ENCODE peak calls at places on chromosomes 16 and 17, in nine cellular contexts. Z is HepG2, X is ovary, R is transverse colon, F is adrenal gland, C is esophagus squamous epithelium, L is K562, N is A549, M is Peyer's patch. U is an unnamed sample. For H3K4me1, the result is how much of the 10 kb centered on the place peaks cover.

GRCh38 chr17:48799069-48799710 is 17.8 kb downstream of the TTLL6 start:
- DNase-seq in X (no peak), R (no peak), F (no peak), N (no peak), Z (peak), L (no peak), M (peak), C (no peak), U (no peak)

GRCh38 chr17:4357030-4357635 is 9.3 kb downstream of the UBE2G1 start:
- DNase-seq in R (no peak), X (no peak), F (no peak), N (no peak), L (no peak), M (no peak), C (no peak), Z (no peak), U (no peak)

GRCh38 chr16:76277099-76278030 is at the start of gene CNTNAP4:
- DNase-seq in R (no peak), L (no peak), C (no peak), M (no peak), Z (no peak), N (no peak), F (no peak), X (no peak), U (no peak)

GRCh38 chr17:1312261-1312870 is 32.9 kb downstream of the TRARG1 start:
- DNase-seq in M (no peak), Z (peak), R (no peak), N (no peak), F (no peak), C (no peak), X (no peak), L (peak), U (no peak)

GRCh38 chr16:86217001-86217890 is 293.1 kb upstream of the FOXF1 start:
- DNase-seq in L (no peak), C (no peak), X (no peak), R (no peak), Z (no peak), N (no peak), M (peak), F (no peak), U (no peak)

GRCh38 chr16:47958726-47959125 is 197.1 kb downstream of the ABCC12 start:
- DNase-seq in X (no peak), N (no peak), Z (no peak), R (no peak), L (no peak), F (no peak), C (no peak), M (no peak), U (no peak)

GRCh38 chr17:70503449-70503848 is 334.1 kb downstream of the KCNJ2 start:
- DNase-seq in X (no peak), Z (no peak), L (no peak), N (no peak), C (no peak), R (no peak), F (no peak), M (no peak), U (no peak)

GRCh38 chr17:78532311-78532710 is 44.9 kb downstream of the DNAH17 start:
- DNase-seq in F (peak), C (no peak), L (no peak), X (no peak), R (no peak), N (no peak), Z (no peak), M (no peak), U (no peak)

GRCh38 chr16:76265434-76266045 is 11.7 kb upstream of the CNTNAP4 start:
- DNase-seq in M (peak), F (no peak), X (no peak), R (peak), L (peak), Z (peak), C (no peak), N (peak), U (no peak)

GRCh38 chr17:34613064-34614019 is 34.0 kb downstream of the TMEM132E start:
- DNase-seq in N (no peak), F (no peak), L (peak), Z (no peak), M (no peak), C (no peak), R (no peak), X (peak), U (no peak)

GRCh38 chr16:8380311-8380710 is 210.0 kb downstream of the TMEM114 start:
- DNase-seq in R (no peak), X (no peak), N (no peak), F (no peak), Z (no peak), L (no peak), M (no peak), C (no peak), U (no peak)

GRCh38 chr16:30353438-30354129 is 1.5 kb downstream of the CD2BP2 start:
- DNase-seq in N (no peak), M (peak), X (peak), R (peak), L (no peak), C (no peak), F (no peak), Z (no peak), U (no peak)

GRCh38 chr16:22719945-22720344 is 94.0 kb upstream of the HS3ST2 start:
- DNase-seq in F (no peak), X (no peak), R (no peak), C (no peak), L (no peak), Z (no peak), M (no peak), N (no peak), U (no peak)

GRCh38 chr17:43782903-43783462 is 2.7 kb downstream of the CFAP97D1 start:
- DNase-seq in R (no peak), F (no peak), M (no peak), Z (no peak), X (no peak), C (no peak), N (no peak), L (no peak), U (no peak)

GRCh38 chr17:14396542-14396941 is 95.7 kb downstream of the HS3ST3B1 start:
- DNase-seq in M (no peak), L (no peak), X (no peak), F (no peak), N (no peak), R (no peak), Z (no peak), C (no peak), U (no peak)

GRCh38 chr16:69040144-69040909 is 65.1 kb upstream of the HAS3 start:
- DNase-seq in R (no peak), X (no peak), C (no peak), M (no peak), N (no peak), F (no peak), L (no peak), Z (peak), U (no peak)

DNA sequence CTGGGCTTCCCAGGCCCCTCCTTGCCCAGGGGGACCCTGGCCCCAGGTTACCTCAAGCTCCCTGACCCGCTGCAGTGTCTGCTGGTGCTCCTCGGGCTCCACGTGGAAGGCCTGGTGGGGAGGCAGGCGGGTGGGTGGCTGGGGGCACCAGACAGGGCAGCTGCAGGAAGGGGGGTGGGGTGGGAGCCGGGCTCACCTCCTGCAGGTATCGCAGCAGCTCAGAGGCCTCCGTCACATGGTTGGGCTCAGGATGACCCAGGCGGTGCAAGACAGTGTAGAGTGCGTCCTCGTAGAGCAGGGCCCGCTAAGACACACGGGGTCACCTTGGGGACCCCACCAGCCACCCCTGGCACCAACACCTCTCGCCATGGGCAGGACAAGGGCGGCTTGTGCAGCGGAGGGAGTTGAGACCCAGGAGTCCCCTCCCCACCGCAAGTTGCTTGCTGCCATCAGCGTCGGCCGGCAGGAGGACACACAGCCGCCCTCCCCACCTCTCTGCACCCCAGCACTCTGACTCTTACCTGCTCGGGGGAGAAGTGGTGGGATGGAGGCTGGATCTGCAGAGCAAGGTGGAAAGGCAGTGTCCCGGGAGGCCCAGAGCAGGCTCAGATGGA is 1.1 kb downstream of the UNC13D start:
- DNase-seq in N (no peak), X (no peak), F (no peak), C (no peak), L (no peak), R (no peak), M (no peak), Z (no peak), U (no peak)
- H3K27ac ChIP-seq in N (peak), X (no peak), F (peak), C (peak), L (peak), R (peak), M (peak), Z (peak), U (peak)

GRCh38 chr16:11327277-11328171 is 17.7 kb upstream of the RMI2 start:
- DNase-seq in R (peak), M (no peak), X (peak), C (no peak), Z (no peak), L (no peak), N (no peak), F (no peak), U (no peak)
- TF ChIP-seq POLR2A in R (no peak), M (no peak), X (no peak), C (no peak), Z (no peak), L (no peak), N (no peak), F (no peak), U (no peak)

GRCh38 chr17:82889496-82890338 is 49.9 kb upstream of the ZNF750 start:
- DNase-seq in M (no peak), X (no peak), L (no peak), Z (peak), N (no peak), C (no peak), F (no peak), R (peak), U (no peak)
- H3K4me1 ChIP-seq in M (under half), X (under half), L (half or more), Z (under half), N (under half), C (half or more), F (under half), R (half or more), U (under half)

GRCh38 chr16:56709686-56710040 is 20.3 kb upstream of the NUP93 start:
- DNase-seq in R (no peak), Z (no peak), C (no peak), N (no peak), M (no peak), F (no peak), L (no peak), X (no peak), U (peak)

GRCh38 chr16:56708418-56708817 is 21.5 kb upstream of the NUP93 start:
- DNase-seq in M (no peak), X (no peak), N (no peak), F (no peak), C (no peak), R (no peak), L (no peak), Z (no peak), U (no peak)

GRCh38 chr16:56708821-56709685 is 20.9 kb upstream of the NUP93 start:
- DNase-seq in C (no peak), N (no peak), Z (no peak), F (no peak), M (no peak), R (no peak), L (no peak), X (no peak), U (peak)

GRCh38 chr16:56711862-56712261 is 18.1 kb upstream of the NUP93 start:
- DNase-seq in L (no peak), F (no peak), X (no peak), N (no peak), C (no peak), M (no peak), R (no peak), Z (no peak), U (no peak)

GRCh38 chr16:56710181-56710737 is 19.7 kb upstream of the NUP93 start:
- DNase-seq in L (no peak), N (no peak), M (no peak), R (no peak), C (no peak), Z (no peak), F (no peak), X (no peak), U (peak)
- H3K27ac ChIP-seq in L (no peak), N (no peak), M (no peak), R (no peak), C (no peak), Z (no peak), F (no peak), X (no peak), U (no peak)

GRCh38 chr16:67719048-67719777 is at the start of gene GFOD2:
- DNase-seq in N (peak), X (peak), R (peak), Z (peak), L (peak), C (peak), F (peak), M (peak), U (no peak)
- TF ChIP-seq POLR2A in N (peak), X (peak), R (peak), Z (peak), L (peak), C (peak), F (peak), M (peak), U (peak)

DNA sequence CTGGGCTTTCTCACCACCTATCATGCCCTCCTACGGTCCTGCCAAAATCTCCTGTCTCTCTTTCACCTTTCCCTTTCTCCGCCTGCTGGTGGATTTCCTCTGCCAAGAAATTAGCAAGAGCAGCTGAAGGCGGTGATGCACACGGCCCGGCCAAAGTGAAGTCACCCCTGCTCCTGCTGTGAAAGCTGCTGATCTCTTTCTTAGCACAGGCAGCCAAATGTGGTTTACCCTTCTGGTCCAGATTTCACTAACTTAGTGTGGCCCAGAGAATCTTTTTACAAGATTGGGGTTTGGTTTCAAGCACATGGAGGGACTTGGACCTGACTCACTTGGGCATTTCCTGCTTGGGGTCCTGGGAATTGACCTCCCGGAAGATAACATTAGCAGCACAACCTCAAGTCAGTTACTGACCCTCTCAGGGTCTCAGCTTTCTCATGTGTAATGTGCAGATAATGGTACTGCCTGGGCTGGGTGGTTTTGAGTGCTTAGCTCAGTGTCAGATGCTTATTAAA is 155.7 kb downstream of the SOCS1 start:
- DNase-seq in R (peak), M (peak), C (no peak), F (peak), Z (no peak), L (peak), N (no peak), X (peak), U (no peak)
- H3K4me1 ChIP-seq in R (under half), M (under half), C (half or more), F (under half), Z (under half), L (half or more), N (under half), X (under half), U (half or more)